ENCODE peak calls at places on chromosomes 16 and 17, in six cellular contexts. One of them, this sample, is unnamed.

GRCh38 chr17:17798010-17798556 is 38.7 kb downstream of the SREBF1 start:
- DNase-seq in psoas muscle: no peak
- DNase-seq in PC-9: no peak
- DNase-seq in A549: no peak
- DNase-seq in colonic mucosa: no peak
- DNase-seq in gastrocnemius medialis: no peak
- DNase-seq in this sample: no peak

GRCh38 chr17:80421381-80422090 is 6.6 kb downstream of the ENDOV start:
- DNase-seq in colonic mucosa: no peak
- DNase-seq in A549: no peak
- DNase-seq in gastrocnemius medialis: no peak
- DNase-seq in psoas muscle: no peak
- DNase-seq in PC-9: no peak
- DNase-seq in this sample: no peak

GRCh38 chr17:70661342-70662222 is 492.2 kb downstream of the KCNJ2 start:
- DNase-seq in gastrocnemius medialis: no peak
- DNase-seq in psoas muscle: no peak
- DNase-seq in PC-9: no peak
- DNase-seq in A549: peak
- DNase-seq in colonic mucosa: peak
- DNase-seq in this sample: no peak

GRCh38 chr16:88424536-88425230 is 28.4 kb upstream of the ZFPM1 start:
- DNase-seq in A549: no peak
- DNase-seq in colonic mucosa: no peak
- DNase-seq in psoas muscle: no peak
- DNase-seq in gastrocnemius medialis: no peak
- DNase-seq in PC-9: no peak
- DNase-seq in this sample: no peak

GRCh38 chr17:9414471-9414870 is 161.1 kb downstream of the STX8 start:
- DNase-seq in PC-9: no peak
- DNase-seq in gastrocnemius medialis: no peak
- DNase-seq in colonic mucosa: no peak
- DNase-seq in psoas muscle: no peak
- DNase-seq in A549: no peak
- DNase-seq in this sample: no peak

GRCh38 chr16:3035972-3036725 is 595 bp downstream of the BICDL2 start:
- DNase-seq in psoas muscle: no peak
- DNase-seq in colonic mucosa: peak
- DNase-seq in A549: no peak
- DNase-seq in gastrocnemius medialis: no peak
- DNase-seq in PC-9: no peak
- DNase-seq in this sample: no peak

GRCh38 chr16:66207139-66207863 is 159.2 kb upstream of the CDH5 start:
- DNase-seq in PC-9: no peak
- DNase-seq in A549: no peak
- DNase-seq in gastrocnemius medialis: peak
- DNase-seq in psoas muscle: no peak
- DNase-seq in colonic mucosa: no peak
- DNase-seq in this sample: no peak

GRCh38 chr17:16313159-16314090 is 39.8 kb downstream of the CENPV start:
- DNase-seq in A549: peak
- DNase-seq in psoas muscle: no peak
- DNase-seq in PC-9: no peak
- DNase-seq in colonic mucosa: no peak
- DNase-seq in gastrocnemius medialis: no peak
- DNase-seq in this sample: no peak

GRCh38 chr17:59161477-59161876 is 5.9 kb downstream of the PRR11 start:
- DNase-seq in colonic mucosa: no peak
- DNase-seq in psoas muscle: no peak
- DNase-seq in A549: no peak
- DNase-seq in PC-9: no peak
- DNase-seq in gastrocnemius medialis: no peak
- DNase-seq in this sample: no peak

GRCh38 chr16:48184681-48185080 is 28.9 kb upstream of the ABCC12 start:
- DNase-seq in colonic mucosa: no peak
- DNase-seq in psoas muscle: no peak
- DNase-seq in gastrocnemius medialis: no peak
- DNase-seq in A549: no peak
- DNase-seq in PC-9: no peak
- DNase-seq in this sample: no peak

GRCh38 chr16:81076566-81077076 is 417 bp downstream of the C16orf46 start:
- DNase-seq in PC-9: no peak
- DNase-seq in A549: peak
- DNase-seq in psoas muscle: peak
- DNase-seq in colonic mucosa: peak
- DNase-seq in gastrocnemius medialis: peak
- DNase-seq in this sample: peak

GRCh38 chr17:43880420-43880991 is 26.8 kb downstream of the MPP2 start:
- DNase-seq in colonic mucosa: peak
- DNase-seq in gastrocnemius medialis: peak
- DNase-seq in psoas muscle: peak
- DNase-seq in A549: peak
- DNase-seq in PC-9: no peak
- DNase-seq in this sample: no peak

GRCh38 chr17:73393962-73394361 is 82.2 kb upstream of the CDC42EP4 start:
- DNase-seq in colonic mucosa: no peak
- DNase-seq in gastrocnemius medialis: no peak
- DNase-seq in PC-9: no peak
- DNase-seq in A549: peak
- DNase-seq in psoas muscle: no peak
- DNase-seq in this sample: no peak

GRCh38 chr17:37713028-37713431 is 31.8 kb downstream of the HNF1B start:
- DNase-seq in PC-9: no peak
- DNase-seq in A549: peak
- DNase-seq in gastrocnemius medialis: no peak
- DNase-seq in colonic mucosa: no peak
- DNase-seq in psoas muscle: no peak
- DNase-seq in this sample: no peak

GRCh38 chr16:50154369-50154947 is 1.4 kb downstream of the TENT4B start:
- DNase-seq in A549: peak
- DNase-seq in psoas muscle: no peak
- DNase-seq in PC-9: no peak
- DNase-seq in gastrocnemius medialis: no peak
- DNase-seq in colonic mucosa: no peak
- DNase-seq in this sample: no peak

GRCh38 chr16:50372611-50373344 is 4.0 kb upstream of the BRD7 start:
- DNase-seq in A549: peak
- DNase-seq in PC-9: peak
- DNase-seq in gastrocnemius medialis: peak
- DNase-seq in psoas muscle: peak
- DNase-seq in colonic mucosa: no peak
- DNase-seq in this sample: peak

GRCh38 chr17:4448197-4448980 is 14.6 kb downstream of the SPNS3 start:
- DNase-seq in gastrocnemius medialis: no peak
- DNase-seq in colonic mucosa: no peak
- DNase-seq in PC-9: no peak
- DNase-seq in psoas muscle: no peak
- DNase-seq in A549: no peak
- DNase-seq in this sample: no peak

GRCh38 chr17:34533811-34534527 is 45.4 kb upstream of the TMEM132E start:
- DNase-seq in A549: no peak
- DNase-seq in colonic mucosa: no peak
- DNase-seq in gastrocnemius medialis: no peak
- DNase-seq in PC-9: no peak
- DNase-seq in psoas muscle: no peak
- DNase-seq in this sample: no peak

GRCh38 chr17:34527121-34527907 is 52.1 kb upstream of the TMEM132E start:
- DNase-seq in gastrocnemius medialis: no peak
- DNase-seq in PC-9: no peak
- DNase-seq in psoas muscle: no peak
- DNase-seq in colonic mucosa: no peak
- DNase-seq in A549: no peak
- DNase-seq in this sample: no peak

DNA sequence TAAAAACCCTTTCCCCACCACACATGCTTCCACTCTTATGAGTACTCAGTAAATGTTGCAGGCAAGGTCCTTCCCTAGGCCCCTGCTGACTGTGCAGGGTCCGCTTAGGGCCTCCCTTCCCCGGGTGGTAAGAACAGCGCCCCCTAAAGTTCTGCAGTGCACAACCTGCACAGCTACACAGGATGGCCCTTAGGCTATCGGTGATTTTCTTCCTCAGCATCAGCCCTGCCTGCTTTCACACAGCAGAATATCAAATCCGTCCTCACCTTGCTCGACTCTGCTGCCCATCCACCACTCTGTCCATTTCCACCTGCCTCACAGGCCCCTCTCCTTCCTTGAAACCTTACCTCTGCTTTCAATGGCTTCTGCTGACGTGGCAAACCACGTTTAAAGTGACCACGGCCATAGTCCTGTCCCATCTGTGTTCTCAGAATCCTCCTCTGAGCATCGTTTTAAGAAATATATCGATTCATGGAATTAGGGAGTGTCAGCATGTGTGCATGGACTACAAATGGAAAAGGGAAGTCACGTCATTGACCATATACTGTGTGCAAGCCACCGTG is 51.4 kb upstream of the TMEM132E start:
- DNase-seq in gastrocnemius medialis: no peak
- DNase-seq in PC-9: no peak
- DNase-seq in colonic mucosa: no peak
- DNase-seq in A549: peak
- DNase-seq in psoas muscle: no peak
- DNase-seq in this sample: no peak
- H3K27ac ChIP-seq in gastrocnemius medialis: no peak
- H3K27ac ChIP-seq in PC-9: no peak
- H3K27ac ChIP-seq in colonic mucosa: no peak
- H3K27ac ChIP-seq in A549: no peak
- H3K27ac ChIP-seq in psoas muscle: no peak
- H3K27ac ChIP-seq in this sample: no peak

GRCh38 chr17:31296156-31296555 is 883 bp downstream of the OMG start:
- DNase-seq in gastrocnemius medialis: no peak
- DNase-seq in PC-9: no peak
- DNase-seq in psoas muscle: no peak
- DNase-seq in A549: no peak
- DNase-seq in colonic mucosa: no peak
- DNase-seq in this sample: no peak
- H3K4me3 ChIP-seq in gastrocnemius medialis: no peak
- H3K4me3 ChIP-seq in PC-9: no peak
- H3K4me3 ChIP-seq in psoas muscle: no peak
- H3K4me3 ChIP-seq in A549: no peak
- H3K4me3 ChIP-seq in colonic mucosa: no peak
- H3K4me3 ChIP-seq in this sample: no peak

DNA sequence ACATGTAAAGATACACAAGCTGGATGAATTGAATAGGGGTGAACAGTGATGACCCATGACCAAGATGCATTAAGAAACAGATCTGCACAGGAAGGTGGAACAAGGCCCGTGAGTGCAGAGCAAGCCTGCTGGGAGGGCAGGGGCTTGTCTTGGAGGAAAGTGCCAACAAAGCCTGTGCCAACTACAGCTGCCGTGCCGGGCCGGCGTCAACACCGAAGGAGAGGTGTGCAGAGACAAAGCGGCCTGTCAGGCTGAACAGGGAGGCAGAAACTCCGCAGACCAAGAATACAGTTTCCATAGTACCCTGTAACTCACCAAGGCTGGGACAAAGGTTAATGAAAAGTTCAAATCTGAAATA is 46.7 kb downstream of the ANKRD11 start:
- DNase-seq in A549: no peak
- DNase-seq in PC-9: no peak
- DNase-seq in psoas muscle: no peak
- DNase-seq in gastrocnemius medialis: peak
- DNase-seq in colonic mucosa: peak
- DNase-seq in this sample: peak
- H3K27ac ChIP-seq in A549: peak
- H3K27ac ChIP-seq in PC-9: peak
- H3K27ac ChIP-seq in psoas muscle: peak
- H3K27ac ChIP-seq in gastrocnemius medialis: peak
- H3K27ac ChIP-seq in colonic mucosa: no peak
- H3K27ac ChIP-seq in this sample: peak

DNA sequence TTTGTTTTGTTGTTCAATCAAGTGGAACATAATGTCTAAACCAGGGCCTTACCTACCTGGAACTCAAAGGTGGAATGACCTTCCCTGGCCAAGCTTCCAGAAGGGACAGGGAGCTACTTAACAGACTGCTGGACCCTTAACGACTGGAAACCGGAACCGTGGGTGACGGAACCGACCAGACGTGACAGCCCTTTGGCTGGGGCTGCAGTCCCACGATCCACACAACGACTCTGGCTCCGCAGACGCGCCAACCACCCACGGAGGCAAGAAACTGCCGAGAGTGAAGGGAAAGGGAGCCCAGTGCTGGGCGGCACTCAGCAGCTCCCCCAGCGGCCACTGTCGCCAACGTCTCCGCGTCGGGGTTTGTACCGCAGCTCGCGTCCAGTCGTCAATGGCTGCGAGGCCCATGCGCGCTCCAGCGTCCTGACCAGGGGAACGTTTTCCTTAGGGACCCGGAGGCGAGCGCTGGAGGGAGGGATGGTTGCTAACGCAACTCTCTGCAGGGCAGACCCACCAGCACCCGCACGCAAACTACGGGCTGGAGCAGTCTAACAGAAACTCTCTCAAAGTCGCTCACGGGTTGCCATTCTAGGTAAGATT is 5.5 kb upstream of the KIF22 start:
- DNase-seq in gastrocnemius medialis: peak
- DNase-seq in colonic mucosa: peak
- DNase-seq in psoas muscle: peak
- DNase-seq in PC-9: no peak
- DNase-seq in A549: peak
- DNase-seq in this sample: peak
- H3K4me3 ChIP-seq in gastrocnemius medialis: peak
- H3K4me3 ChIP-seq in colonic mucosa: no peak
- H3K4me3 ChIP-seq in psoas muscle: peak
- H3K4me3 ChIP-seq in PC-9: no peak
- H3K4me3 ChIP-seq in A549: no peak
- H3K4me3 ChIP-seq in this sample: peak

GRCh38 chr17:47839899-47840741 is 953 bp downstream of the SCRN2 start:
- DNase-seq in A549: no peak
- DNase-seq in gastrocnemius medialis: no peak
- DNase-seq in PC-9: no peak
- DNase-seq in colonic mucosa: no peak
- DNase-seq in psoas muscle: no peak
- DNase-seq in this sample: no peak
- H3K27ac ChIP-seq in A549: peak
- H3K27ac ChIP-seq in gastrocnemius medialis: peak
- H3K27ac ChIP-seq in PC-9: no peak
- H3K27ac ChIP-seq in colonic mucosa: no peak
- H3K27ac ChIP-seq in psoas muscle: peak
- H3K27ac ChIP-seq in this sample: peak